ENCODE peak calls at places on chromosomes 3 and 15, in nine cellular contexts. Y, N, P, E, R, L, T, J and C are unnamed samples.

GRCh38 chr3:113533534-113533892 is 1.2 kb downstream of the SIDT1 start:
- DNase-seq in P (no peak), T (no peak), N (no peak), L (no peak), R (no peak), J (no peak), Y (no peak), E (no peak), C (no peak)

GRCh38 chr3:187314176-187314575 is 22.6 kb upstream of the MASP1 start:
- DNase-seq in R (no peak), J (no peak), L (no peak), P (no peak), Y (no peak), E (no peak), T (no peak), N (no peak), C (peak)

GRCh38 chr15:87939838-87940457 is 316.6 kb downstream of the NTRK3 start:
- DNase-seq in T (no peak), Y (no peak), L (no peak), R (no peak), J (no peak), E (no peak), P (no peak), N (no peak), C (no peak)

GRCh38 chr15:86489992-86490391 is 410.3 kb downstream of the AGBL1 start:
- DNase-seq in E (no peak), N (no peak), J (no peak), Y (no peak), R (peak), L (no peak), T (no peak), P (no peak), C (no peak)

GRCh38 chr3:15305366-15305844 is 27.0 kb downstream of the SH3BP5 start:
- DNase-seq in L (no peak), T (no peak), Y (no peak), E (no peak), J (no peak), R (peak), N (no peak), P (no peak), C (peak)

GRCh38 chr3:102599819-102600576 is 165.2 kb downstream of the ZPLD1 start:
- DNase-seq in L (no peak), P (no peak), T (no peak), Y (no peak), J (no peak), N (no peak), E (no peak), R (no peak), C (no peak)

GRCh38 chr15:99021027-99021624 is 13.5 kb upstream of the PGPEP1L start:
- DNase-seq in P (no peak), N (no peak), L (peak), J (no peak), Y (no peak), T (no peak), R (no peak), E (no peak), C (no peak)

GRCh38 chr3:46965151-46965550 is 11.4 kb downstream of the CCDC12 start:
- DNase-seq in J (no peak), T (no peak), R (no peak), N (no peak), P (no peak), E (peak), Y (no peak), L (no peak), C (no peak)

GRCh38 chr3:127226946-127227842 is 34.3 kb downstream of the PRR23E start:
- DNase-seq in N (peak), Y (no peak), J (no peak), T (peak), P (no peak), R (no peak), L (peak), E (no peak), C (peak)

GRCh38 chr3:2661078-2661477 is 449.1 kb downstream of the IL5RA start:
- DNase-seq in P (no peak), T (no peak), N (no peak), L (no peak), R (no peak), J (no peak), Y (no peak), E (no peak), C (no peak)

GRCh38 chr3:8663177-8664061 is 18.8 kb upstream of the SSUH2 start:
- DNase-seq in L (no peak), E (peak), J (peak), N (peak), P (no peak), T (peak), Y (peak), R (peak), C (peak)

GRCh38 chr3:71172951-71173350 is 410.6 kb downstream of the FOXP1 start:
- DNase-seq in L (no peak), P (no peak), R (no peak), Y (no peak), N (no peak), J (no peak), E (no peak), T (peak), C (no peak)

GRCh38 chr3:169666501-169667379 is 3.2 kb upstream of the MECOM start:
- DNase-seq in L (no peak), Y (no peak), E (no peak), N (no peak), R (peak), T (no peak), J (peak), P (no peak), C (no peak)

GRCh38 chr15:43799209-43799944 is 643 bp downstream of the SERINC4 start:
- DNase-seq in N (no peak), P (no peak), J (no peak), L (no peak), T (no peak), E (peak), R (no peak), Y (no peak), C (no peak)

GRCh38 chr3:130725746-130726145 is 20.9 kb downstream of the PIK3R4 start:
- DNase-seq in N (no peak), J (no peak), Y (no peak), P (no peak), R (no peak), E (no peak), L (no peak), T (no peak), C (no peak)

GRCh38 chr3:66196633-66197032 is 24.2 kb upstream of the SLC25A26 start:
- DNase-seq in R (no peak), E (no peak), L (no peak), T (no peak), N (no peak), P (no peak), J (no peak), Y (no peak), C (no peak)

DNA sequence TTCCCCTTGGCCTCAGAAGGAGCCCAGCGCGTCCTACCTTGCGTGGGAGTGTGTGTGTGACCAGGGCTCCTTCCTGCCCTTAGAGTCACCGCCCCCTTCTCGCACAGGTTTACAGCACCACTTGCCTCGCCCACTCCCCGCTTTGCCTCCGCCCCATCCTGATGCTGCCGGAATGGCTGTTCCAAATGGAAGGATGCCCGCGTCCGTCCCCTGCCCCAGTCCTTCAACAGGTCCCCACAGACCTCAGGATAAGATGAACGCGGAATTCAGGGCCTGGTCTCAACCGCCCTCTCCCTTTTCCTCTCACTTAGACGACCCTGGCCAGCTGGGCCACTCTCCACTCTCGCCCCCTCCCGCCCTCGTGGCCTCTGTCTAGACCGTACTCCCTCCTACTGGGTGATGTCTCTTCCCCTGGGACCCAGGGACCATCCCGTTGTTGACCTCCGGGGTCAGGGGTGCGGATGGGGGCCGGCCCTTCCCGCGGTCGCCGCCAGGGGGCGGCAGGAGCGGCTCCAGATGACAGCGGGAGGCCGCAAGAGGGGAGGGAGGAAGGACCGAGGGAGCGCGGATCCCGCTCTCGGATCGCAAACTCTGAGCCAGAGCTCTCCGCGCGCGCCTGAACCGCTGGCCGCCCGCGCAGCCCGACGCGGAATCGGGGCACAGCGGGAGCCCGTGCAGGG is at the start of gene THSD4:
- DNase-seq in P (no peak), E (peak), R (peak), Y (no peak), T (peak), N (peak), J (peak), L (no peak), C (peak)
- H3K27ac ChIP-seq in P (peak), E (peak), R (peak), Y (no peak), T (no peak), N (no peak), J (peak), L (no peak), C (peak)

DNA sequence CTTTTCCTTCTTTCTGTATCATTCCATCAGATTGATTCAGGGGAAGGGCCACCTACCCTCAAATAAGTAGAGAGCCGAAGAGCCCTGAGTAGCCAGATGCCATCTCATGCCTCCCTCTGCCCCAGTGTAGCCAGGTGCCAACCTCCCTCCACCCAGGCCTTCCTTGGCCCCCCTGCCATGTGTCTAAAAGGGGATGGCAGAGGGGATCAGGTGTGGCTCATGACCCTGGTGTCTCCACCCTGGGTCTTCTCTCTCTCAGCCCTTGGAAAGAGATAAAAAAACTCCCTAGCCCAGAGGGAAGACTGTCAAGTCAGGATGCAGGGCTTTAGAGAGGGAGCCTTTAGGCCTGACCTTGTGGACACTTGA is 5.1 kb downstream of the GRM2 start:
- DNase-seq in R (peak), J (peak), E (no peak), T (no peak), L (no peak), Y (no peak), P (no peak), N (no peak), C (no peak)
- TF ChIP-seq EP300 in R (no peak), J (no peak), E (no peak), T (no peak), L (no peak), Y (no peak), P (no peak), N (no peak), C (no peak)

GRCh38 chr3:180601688-180602666 is at the start of gene TTC14:
- DNase-seq in Y (peak), N (peak), T (peak), P (peak), R (peak), L (peak), E (peak), J (peak), C (peak)
- TF ChIP-seq POLR2AphosphoS5 in Y (peak), N (peak), T (peak), P (peak), R (peak), L (peak), E (peak), J (peak), C (peak)

DNA sequence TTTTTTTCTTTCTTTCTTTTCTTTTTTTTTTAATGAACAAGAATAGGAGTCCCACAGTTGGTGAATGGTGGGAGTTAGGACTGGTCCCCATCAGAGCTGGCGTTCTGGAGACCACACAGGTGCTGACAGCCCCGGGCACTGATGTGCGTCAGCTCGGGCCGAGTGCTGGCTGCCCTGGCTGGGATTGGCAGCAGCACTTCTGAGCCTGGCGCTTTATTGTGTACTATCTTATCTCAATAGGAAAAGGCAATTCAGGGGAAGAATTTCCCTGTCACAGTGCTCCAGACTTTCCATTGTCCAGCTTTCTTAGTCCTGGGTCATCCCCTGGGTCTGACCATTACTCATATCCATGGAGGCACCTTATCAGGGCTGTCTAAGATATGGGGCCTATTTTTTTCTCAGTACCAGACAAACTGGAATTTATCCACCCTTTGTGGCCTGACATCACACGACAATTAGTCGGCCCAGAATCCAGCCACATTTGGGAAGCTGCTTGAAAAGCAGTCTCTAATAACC is 54.1 kb downstream of the TMEM44 start:
- DNase-seq in T (no peak), J (peak), P (no peak), E (no peak), L (no peak), N (no peak), R (peak), Y (no peak), C (no peak)
- H3K27ac ChIP-seq in T (no peak), J (peak), P (no peak), E (no peak), L (no peak), N (no peak), R (peak), Y (no peak), C (no peak)